ENCODE peak calls at places on chromosomes 5 and 9, in five cellular contexts. C, M, D, A and V are unnamed samples.

GRCh38 chr5:139561655-139562451 is 714 bp downstream of the UBE2D2 start:
- DNase-seq in M (no peak), D (no peak), A (peak), C (peak), V (no peak)

GRCh38 chr5:127849436-127849835 is 146.2 kb downstream of the CCDC192 start:
- DNase-seq in M (no peak), A (no peak), C (no peak), D (no peak), V (no peak)

GRCh38 chr5:107147584-107147983 is 523.2 kb downstream of the EFNA5 start:
- DNase-seq in A (no peak), C (no peak), M (no peak), D (no peak), V (no peak)

GRCh38 chr5:160508780-160509361 is 87.2 kb downstream of the PTTG1 start:
- DNase-seq in M (peak), C (peak), A (peak), D (peak), V (no peak)

GRCh38 chr9:104386425-104387069 is 117.5 kb upstream of the OR13F1 start:
- DNase-seq in D (no peak), C (peak), M (peak), A (no peak), V (no peak)

GRCh38 chr9:115673599-115673998 is 480.0 kb upstream of the PAPPA start:
- DNase-seq in A (no peak), C (no peak), D (no peak), M (no peak), V (no peak)

GRCh38 chr9:124009835-124010226 is 1.7 kb upstream of the LHX2 start:
- DNase-seq in C (no peak), A (no peak), M (no peak), D (no peak), V (no peak)

GRCh38 chr5:39892708-39893107 is 467.9 kb upstream of the DAB2 start:
- DNase-seq in M (peak), A (no peak), C (no peak), D (no peak), V (no peak)

GRCh38 chr5:15002183-15002582 is 130.6 kb upstream of the ANKH start:
- DNase-seq in A (no peak), D (no peak), C (no peak), M (no peak), V (no peak)

GRCh38 chr9:35070823-35071813 is 1.3 kb downstream of the VCP start:
- DNase-seq in C (no peak), A (no peak), D (no peak), M (no peak), V (no peak)

GRCh38 chr5:141513021-141513626 is 24.2 kb downstream of the PCDHGC5 start:
- DNase-seq in A (peak), M (no peak), C (no peak), D (no peak), V (peak)

GRCh38 chr9:739362-739761 is 102.1 kb upstream of the DMRT1 start:
- DNase-seq in C (no peak), A (no peak), D (no peak), M (no peak), V (no peak)

GRCh38 chr9:117425562-117425961 is 10.7 kb upstream of the ASTN2 start:
- DNase-seq in M (no peak), D (no peak), C (no peak), A (no peak), V (no peak)

GRCh38 chr9:135478858-135479468 is 619 bp upstream of the PPP1R26 start:
- DNase-seq in M (no peak), D (peak), A (no peak), C (no peak), V (peak)

GRCh38 chr9:1335174-1335573 is 285.0 kb downstream of the DMRT2 start:
- DNase-seq in D (no peak), C (no peak), M (no peak), A (no peak), V (no peak)

GRCh38 chr9:69171049-69171448 is 3.0 kb upstream of the TJP2 start:
- DNase-seq in A (no peak), M (no peak), C (no peak), D (peak), V (no peak)

GRCh38 chr9:80492221-80492620 is 920.5 kb downstream of the TLE4 start:
- DNase-seq in C (no peak), M (peak), D (peak), A (no peak), V (peak)